ENCODE peak calls at places on chromosomes 2 and 18, in five cellular contexts. E is K562, Q is HepG2, U is GM12878, J is H1. B is an unnamed sample.

GRCh38 chr2:85134255-85135065 is 1.3 kb downstream of the TCF7L1 start:
- DNase-seq in E (no peak), Q (no peak), U (no peak), J (peak; percentile 74), B (peak; percentile 39)

GRCh38 chr2:127035212-127035611 is 71.7 kb downstream of the BIN1 start:
- DNase-seq in E (no peak), Q (peak; percentile 21), U (no peak), J (peak; percentile 40), B (no peak)

GRCh38 chr2:221572180-221572820 is at the start of gene EPHA4:
- DNase-seq in E (peak; percentile 70), Q (no peak), U (no peak), J (peak; percentile 87), B (peak; percentile 93)

GRCh38 chr18:5865521-5865920 is 29.8 kb downstream of the TMEM200C start:
- DNase-seq in E (no peak), Q (no peak), U (no peak), J (no peak), B (no peak)

GRCh38 chr2:6926071-6926732 is 9.0 kb downstream of the RNF144A start:
- DNase-seq in E (no peak), Q (no peak), U (no peak), J (peak; percentile 43), B (no peak)

GRCh38 chr2:197286805-197287595 is 23.6 kb downstream of the ANKRD44 start:
- DNase-seq in E (no peak), Q (peak; percentile 30), U (no peak), J (no peak), B (no peak)

GRCh38 chr18:741931-742512 is 29.6 kb upstream of the ENOSF1 start:
- DNase-seq in E (peak; percentile 64), Q (peak; percentile 36), U (peak; percentile 30), J (no peak), B (peak; percentile 61)

GRCh38 chr2:29066989-29067605 is 7.2 kb downstream of the PCARE start:
- DNase-seq in E (no peak), Q (no peak), U (no peak), J (no peak), B (no peak)

GRCh38 chr2:216516730-216517350 is 18.2 kb downstream of the RPL37A start:
- DNase-seq in E (peak; percentile 46), Q (no peak), U (no peak), J (no peak), B (peak; percentile 63)

GRCh38 chr18:49811151-49811938 is 2.0 kb downstream of the ACAA2 start:
- DNase-seq in E (no peak), Q (no peak), U (no peak), J (no peak), B (peak; percentile 12)

GRCh38 chr18:73615506-73615905 is 532.1 kb downstream of the FBXO15 start:
- DNase-seq in E (no peak), Q (no peak), U (no peak), J (no peak), B (no peak)

GRCh38 chr2:108403494-108403893 is 25.7 kb downstream of the SULT1C4 start:
- DNase-seq in E (no peak), Q (no peak), U (no peak), J (peak; percentile 64), B (no peak)

GRCh38 chr2:189217546-189217945 is 38.0 kb upstream of the COL5A2 start:
- DNase-seq in E (no peak), Q (no peak), U (no peak), J (peak; percentile 60), B (no peak)

GRCh38 chr2:1837022-1837421 is 92.7 kb upstream of the PXDN start:
- DNase-seq in E (no peak), Q (no peak), U (no peak), J (no peak), B (no peak)

GRCh38 chr2:199273043-199273647 is 184.6 kb downstream of the SATB2 start:
- DNase-seq in E (no peak), Q (no peak), U (no peak), J (no peak), B (no peak)

GRCh38 chr18:72999971-73000607 is 132.3 kb upstream of the NETO1 start:
- DNase-seq in E (no peak), Q (no peak), U (no peak), J (no peak), B (no peak)

GRCh38 chr2:84704505-84705244 is 176.2 kb downstream of the TRABD2A start:
- DNase-seq in E (no peak), Q (no peak), U (no peak), J (no peak), B (no peak)

GRCh38 chr2:194182888-194183287 is 1474.1 kb upstream of the SLC39A10 start:
- DNase-seq in E (no peak), Q (no peak), U (no peak), J (no peak), B (no peak)

GRCh38 chr18:25832008-25832604 is 258.3 kb downstream of the SS18 start:
- DNase-seq in E (peak; percentile 67), Q (peak; percentile 25), U (no peak), J (peak; percentile 83), B (peak; percentile 62)

GRCh38 chr2:237201461-237202287 is 116.0 kb downstream of the COPS8 start:
- DNase-seq in E (peak; percentile 81), Q (peak; percentile 55), U (peak; percentile 25), J (no peak), B (no peak)

GRCh38 chr2:172465417-172466334 is 38.3 kb downstream of the ITGA6 start:
- DNase-seq in E (peak; percentile 72), Q (peak; percentile 95), U (no peak), J (peak; percentile 73), B (peak; percentile 67)

GRCh38 chr2:237913193-237913917 is 53.5 kb upstream of the UBE2F start:
- DNase-seq in E (no peak), Q (no peak), U (no peak), J (no peak), B (no peak)

GRCh38 chr18:54774971-54775665 is 53.2 kb upstream of the RAB27B start:
- DNase-seq in E (no peak), Q (no peak), U (no peak), J (no peak), B (no peak)

GRCh38 chr2:36820942-36821605 is 124.6 kb downstream of the VIT start:
- DNase-seq in E (no peak), Q (peak; percentile 55), U (no peak), J (peak; percentile 32), B (no peak)

GRCh38 chr2:242060212-242060835 is 190.8 kb downstream of the RTP5 start:
- DNase-seq in E (no peak), Q (no peak), U (no peak), J (no peak), B (no peak)

GRCh38 chr2:241033994-241034393 is 35.6 kb downstream of the SNED1 start:
- DNase-seq in E (no peak), Q (no peak), U (no peak), J (no peak), B (no peak)

GRCh38 chr18:48072428-48073204 is 142.2 kb upstream of the SMAD2 start:
- DNase-seq in E (no peak), Q (no peak), U (no peak), J (no peak), B (peak; percentile 51)

GRCh38 chr2:144015655-144016245 is 504.2 kb downstream of the ZEB2 start:
- DNase-seq in E (no peak), Q (no peak), U (no peak), J (no peak), B (no peak)

GRCh38 chr2:48306409-48307284 is 223.3 kb upstream of the STON1 start:
- DNase-seq in E (no peak), Q (no peak), U (no peak), J (no peak), B (no peak)

GRCh38 chr2:60516383-60516811 is 37.1 kb downstream of the BCL11A start:
- DNase-seq in E (no peak), Q (no peak), U (no peak), J (peak; percentile 34), B (no peak)
- TF ChIP-seq TAF1 in E (no peak), Q (no peak), U (no peak), J (no peak), B (no peak)

GRCh38 chr18:31637445-31637844 is 45.8 kb downstream of the TTR start:
- DNase-seq in E (no peak), Q (no peak), U (no peak), J (no peak), B (no peak)
- TF ChIP-seq MAX in E (no peak), Q (no peak), U (no peak), J (no peak), B (no peak)

GRCh38 chr2:20661981-20662937 is 4.7 kb upstream of the GDF7 start:
- DNase-seq in E (no peak), Q (no peak), U (no peak), J (no peak), B (no peak)
- TF ChIP-seq TAF1 in E (no peak), Q (no peak), U (no peak), J (no peak), B (no peak)

GRCh38 chr2:74843371-74844298 is 9.7 kb downstream of the HK2 start:
- DNase-seq in E (no peak), Q (peak; percentile 76), U (peak; percentile 56), J (no peak), B (no peak)
- TF ChIP-seq MAX in E (no peak), Q (no peak), U (no peak), J (no peak), B (no peak)

DNA sequence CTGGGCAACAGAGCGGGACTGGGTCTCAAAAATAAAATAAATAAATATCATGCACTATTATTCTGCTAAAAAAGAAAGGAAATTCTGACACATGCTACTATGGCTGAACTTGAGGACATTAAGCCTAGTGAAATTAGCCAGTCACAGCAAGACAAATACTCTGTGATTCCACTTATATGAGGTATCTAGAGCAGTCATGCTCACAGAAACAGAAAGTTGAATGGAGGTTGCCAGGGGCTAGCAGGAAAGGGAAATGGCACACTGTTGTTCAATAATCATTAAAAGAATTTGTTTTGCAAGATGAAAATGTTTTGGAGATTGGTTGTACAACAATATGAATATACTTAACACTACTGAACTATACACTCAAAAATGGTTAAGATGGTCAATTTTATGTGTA is 60.8 kb downstream of the NCKAP1 start:
- DNase-seq in E (no peak), Q (no peak), U (no peak), J (no peak), B (no peak)
- TF ChIP-seq TAF1 in E (no peak), Q (no peak), U (no peak), J (no peak), B (no peak)

DNA sequence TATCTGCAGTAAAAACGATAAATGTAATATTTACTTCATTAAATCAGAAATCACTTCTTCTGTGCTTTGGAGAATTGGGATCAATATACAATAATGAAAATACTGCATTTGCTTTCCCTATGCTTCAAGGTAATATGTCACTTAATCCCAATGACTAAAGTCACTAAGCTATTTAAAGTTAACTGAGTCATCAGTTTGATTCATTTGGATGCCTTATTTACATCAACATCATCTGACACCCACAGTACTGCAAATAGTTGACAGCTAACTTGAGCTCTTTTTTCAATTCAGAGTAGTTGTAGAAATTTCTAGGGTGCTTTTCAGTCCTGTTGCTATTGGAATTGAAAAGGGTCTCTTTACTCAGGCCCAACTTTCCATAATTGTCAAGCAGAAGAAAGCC is 776.9 kb upstream of the FSHR start:
- DNase-seq in E (no peak), Q (no peak), U (no peak), J (no peak), B (no peak)
- TF ChIP-seq MAX in E (no peak), Q (no peak), U (no peak), J (no peak), B (no peak)

GRCh38 chr18:40553029-40553428 is 1402.0 kb upstream of the PIK3C3 start:
- DNase-seq in E (no peak), Q (no peak), U (no peak), J (no peak), B (no peak)

GRCh38 chr18:40555914-40556313 is 1399.1 kb upstream of the PIK3C3 start:
- DNase-seq in E (no peak), Q (no peak), U (no peak), J (no peak), B (no peak)
- TF ChIP-seq TAF1 in E (no peak), Q (no peak), U (no peak), J (no peak), B (no peak)